ENCODE peak calls at places on chromosome 14, in seven cellular contexts. G, W, I, Z, E, O and F are unnamed samples.
A peak's percentile ranks its signal among the peaks of the same experiment; 100 is the strongest.

GRCh38 chr14:58663494-58664111 is 25.8 kb downstream of the DACT1 start:
- DNase-seq in G (no peak), W (peak; percentile 43), I (no peak), Z (no peak), E (no peak), O (no peak), F (no peak)

GRCh38 chr14:90678420-90678819 is 137.8 kb downstream of the TTC7B start:
- DNase-seq in G (no peak), W (no peak), I (no peak), Z (no peak), E (no peak), O (no peak), F (no peak)

GRCh38 chr14:98926151-98926550 is 345.8 kb downstream of the BCL11B start:
- DNase-seq in G (peak; percentile 51), W (no peak), I (no peak), Z (peak; percentile 52), E (no peak), O (no peak), F (no peak)

GRCh38 chr14:58072288-58073071 is 79.5 kb downstream of the ARMH4 start:
- DNase-seq in G (peak; percentile 34), W (peak; percentile 21), I (peak; percentile 71), Z (peak; percentile 19), E (peak; percentile 47), O (peak; percentile 60), F (peak; percentile 39)

GRCh38 chr14:105200074-105200473 is 19.0 kb upstream of the NUDT14 start:
- DNase-seq in G (no peak), W (no peak), I (no peak), Z (no peak), E (no peak), O (no peak), F (no peak)

GRCh38 chr14:105476937-105477658 is 2.5 kb downstream of the CRIP2 start:
- DNase-seq in G (no peak), W (no peak), I (no peak), Z (no peak), E (no peak), O (no peak), F (no peak)

GRCh38 chr14:49880267-49881064 is 12.4 kb upstream of the ARF6 start:
- DNase-seq in G (no peak), W (no peak), I (peak; percentile 56), Z (no peak), E (no peak), O (no peak), F (no peak)

GRCh38 chr14:23624830-23625404 is 11.2 kb upstream of the DHRS2 start:
- DNase-seq in G (no peak), W (no peak), I (no peak), Z (no peak), E (no peak), O (no peak), F (no peak)

GRCh38 chr14:74804219-74804825 is 41.2 kb downstream of the YLPM1 start:
- DNase-seq in G (no peak), W (peak; percentile 20), I (no peak), Z (peak; percentile 20), E (peak; percentile 5), O (peak; percentile 22), F (no peak)